ENCODE peak calls at places on chromosome 21, in ten cellular contexts. K is iPS-NIHi11; R is NCI-H460; Q is upper lobe of right lung; I is mesenchymal stem cell; S is activated CD4-positive, CD25-positive, alpha-beta regulatory T cell treated with anti-CD3 and anti-CD28 coated beads, Interleukin-2, amount 50 U/mL, for 16 hours; F is ELF-1; W is substantia nigra; J is left ventricle myocardium superior; Z is mesenteric fat pad. H is an unnamed sample.

GRCh38 chr21:46189959-46190490 is 5.8 kb upstream of the SPATC1L start:
- DNase-seq in K (peak; percentile 3), S (no peak), Z (no peak), R (no peak), F (no peak), I (no peak), Q (peak; percentile 54), W (no peak), J (no peak), H (no peak)

GRCh38 chr21:17789085-17789484 is 30.1 kb downstream of the C21orf91 start:
- DNase-seq in Q (no peak), F (no peak), K (no peak), Z (no peak), R (no peak), W (no peak), J (no peak), S (no peak), I (no peak), H (no peak)

GRCh38 chr21:45167796-45168222 is 93.4 kb downstream of the ADARB1 start:
- DNase-seq in S (no peak), Q (no peak), I (no peak), Z (no peak), K (no peak), R (no peak), W (no peak), J (no peak), F (no peak), H (no peak)

GRCh38 chr21:43893536-43894205 is 28.6 kb downstream of the AGPAT3 start:
- DNase-seq in K (no peak), W (no peak), S (no peak), J (no peak), Z (peak; percentile 55), I (no peak), Q (no peak), F (no peak), R (no peak), H (no peak)

GRCh38 chr21:44083631-44084291 is 23.4 kb upstream of the PWP2 start:
- DNase-seq in R (no peak), K (no peak), I (no peak), J (no peak), F (no peak), Z (peak; percentile 81), S (no peak), W (no peak), Q (peak; percentile 57), H (no peak)

GRCh38 chr21:38985423-38986378 is 180.0 kb downstream of the ETS2 start:
- DNase-seq in Q (peak; percentile 79), I (peak; percentile 60), W (no peak), R (no peak), S (no peak), Z (no peak), K (no peak), F (no peak), J (peak; percentile 78), H (peak; percentile 99)

GRCh38 chr21:29074007-29074376 is 544 bp upstream of the CCT8 start:
- DNase-seq in J (no peak), S (no peak), K (peak; percentile 17), R (no peak), W (no peak), I (no peak), Z (no peak), F (no peak), Q (no peak), H (no peak)

GRCh38 chr21:17548262-17548661 is 35.4 kb downstream of the CXADR start:
- DNase-seq in S (no peak), Z (no peak), K (no peak), R (no peak), F (no peak), J (no peak), I (no peak), W (no peak), Q (no peak), H (no peak)

GRCh38 chr21:8991088-8991907 is 1530.1 kb upstream of the TPTE start:
- DNase-seq in R (peak; percentile 76), J (no peak), F (no peak), K (no peak), I (no peak), Z (peak; percentile 89), W (no peak), Q (no peak), S (no peak), H (peak; percentile 80)